ENCODE peak calls at places on chromosomes 4 and X, in seven cellular contexts. One of them, this sample, is unnamed.
A peak's percentile ranks its signal among the peaks of the same experiment; 100 is the strongest.

GRCh38 chr4:138181288-138181687 is 60.9 kb downstream of the SLC7A11 start:
- DNase-seq in HFFc6: no peak
- DNase-seq in fibroblast of lung: peak; percentile 82
- DNase-seq in ovary: peak; percentile 22
- DNase-seq in Calu3: no peak
- DNase-seq in H9: no peak
- DNase-seq in fibroblast of villous mesenchyme: peak; percentile 97
- DNase-seq in this sample: no peak

GRCh38 chr4:161920304-161921052 is 243.3 kb downstream of the FSTL5 start:
- DNase-seq in fibroblast of lung: no peak
- DNase-seq in ovary: no peak
- DNase-seq in fibroblast of villous mesenchyme: no peak
- DNase-seq in H9: no peak
- DNase-seq in HFFc6: no peak
- DNase-seq in Calu3: no peak
- DNase-seq in this sample: no peak

GRCh38 chrX:123217728-123218127 is 33.6 kb downstream of the GRIA3 start:
- DNase-seq in HFFc6: no peak
- DNase-seq in fibroblast of villous mesenchyme: no peak
- DNase-seq in H9: no peak
- DNase-seq in ovary: no peak
- DNase-seq in Calu3: no peak
- DNase-seq in fibroblast of lung: no peak
- DNase-seq in this sample: no peak

GRCh38 chr4:17324431-17324830 is 187.5 kb downstream of the QDPR start:
- DNase-seq in Calu3: peak; percentile 32
- DNase-seq in fibroblast of villous mesenchyme: peak; percentile 60
- DNase-seq in fibroblast of lung: peak; percentile 76
- DNase-seq in HFFc6: peak; percentile 59
- DNase-seq in H9: peak; percentile 40
- DNase-seq in ovary: peak; percentile 30
- DNase-seq in this sample: peak; percentile 33

GRCh38 chr4:185456131-185456530 is 15.4 kb downstream of the CCDC110 start:
- DNase-seq in Calu3: no peak
- DNase-seq in fibroblast of villous mesenchyme: no peak
- DNase-seq in fibroblast of lung: no peak
- DNase-seq in ovary: no peak
- DNase-seq in HFFc6: no peak
- DNase-seq in H9: no peak
- DNase-seq in this sample: no peak

GRCh38 chr4:53929955-53930798 is 134.2 kb downstream of the CHIC2 start:
- DNase-seq in Calu3: peak; percentile 62
- DNase-seq in fibroblast of lung: peak; percentile 89
- DNase-seq in fibroblast of villous mesenchyme: peak; percentile 88
- DNase-seq in HFFc6: peak; percentile 88
- DNase-seq in ovary: peak; percentile 70
- DNase-seq in H9: peak; percentile 80
- DNase-seq in this sample: peak; percentile 58

GRCh38 chr4:24889991-24890390 is 22.9 kb downstream of the CCDC149 start:
- DNase-seq in Calu3: no peak
- DNase-seq in fibroblast of villous mesenchyme: no peak
- DNase-seq in ovary: no peak
- DNase-seq in H9: no peak
- DNase-seq in HFFc6: peak; percentile 25
- DNase-seq in fibroblast of lung: no peak
- DNase-seq in this sample: no peak

GRCh38 chrX:28639502-28639901 is 52.3 kb downstream of the IL1RAPL1 start:
- DNase-seq in Calu3: no peak
- DNase-seq in fibroblast of villous mesenchyme: no peak
- DNase-seq in fibroblast of lung: no peak
- DNase-seq in HFFc6: no peak
- DNase-seq in H9: no peak
- DNase-seq in ovary: no peak
- DNase-seq in this sample: no peak

GRCh38 chrX:41958861-41959260 is 35.5 kb upstream of the CASK start:
- DNase-seq in Calu3: no peak
- DNase-seq in HFFc6: no peak
- DNase-seq in fibroblast of villous mesenchyme: no peak
- DNase-seq in ovary: no peak
- DNase-seq in H9: no peak
- DNase-seq in fibroblast of lung: no peak
- DNase-seq in this sample: no peak

GRCh38 chr4:153571006-153571545 is 104.9 kb downstream of the TMEM131L start:
- DNase-seq in fibroblast of lung: no peak
- DNase-seq in HFFc6: no peak
- DNase-seq in Calu3: no peak
- DNase-seq in fibroblast of villous mesenchyme: no peak
- DNase-seq in ovary: no peak
- DNase-seq in H9: no peak
- DNase-seq in this sample: no peak

GRCh38 chr4:73603854-73604584 is 16.2 kb downstream of the RASSF6 start:
- DNase-seq in HFFc6: no peak
- DNase-seq in fibroblast of villous mesenchyme: no peak
- DNase-seq in ovary: no peak
- DNase-seq in fibroblast of lung: no peak
- DNase-seq in H9: no peak
- DNase-seq in Calu3: no peak
- DNase-seq in this sample: no peak

GRCh38 chr4:71540749-71541269 is 202.0 kb downstream of the SLC4A4 start:
- DNase-seq in Calu3: no peak
- DNase-seq in ovary: no peak
- DNase-seq in HFFc6: no peak
- DNase-seq in fibroblast of villous mesenchyme: no peak
- DNase-seq in fibroblast of lung: no peak
- DNase-seq in H9: no peak
- DNase-seq in this sample: no peak

GRCh38 chrX:68234171-68234910 is 199.0 kb downstream of the OPHN1 start:
- DNase-seq in H9: peak; percentile 26
- DNase-seq in fibroblast of villous mesenchyme: no peak
- DNase-seq in ovary: no peak
- DNase-seq in fibroblast of lung: no peak
- DNase-seq in HFFc6: no peak
- DNase-seq in Calu3: no peak
- DNase-seq in this sample: no peak

DNA sequence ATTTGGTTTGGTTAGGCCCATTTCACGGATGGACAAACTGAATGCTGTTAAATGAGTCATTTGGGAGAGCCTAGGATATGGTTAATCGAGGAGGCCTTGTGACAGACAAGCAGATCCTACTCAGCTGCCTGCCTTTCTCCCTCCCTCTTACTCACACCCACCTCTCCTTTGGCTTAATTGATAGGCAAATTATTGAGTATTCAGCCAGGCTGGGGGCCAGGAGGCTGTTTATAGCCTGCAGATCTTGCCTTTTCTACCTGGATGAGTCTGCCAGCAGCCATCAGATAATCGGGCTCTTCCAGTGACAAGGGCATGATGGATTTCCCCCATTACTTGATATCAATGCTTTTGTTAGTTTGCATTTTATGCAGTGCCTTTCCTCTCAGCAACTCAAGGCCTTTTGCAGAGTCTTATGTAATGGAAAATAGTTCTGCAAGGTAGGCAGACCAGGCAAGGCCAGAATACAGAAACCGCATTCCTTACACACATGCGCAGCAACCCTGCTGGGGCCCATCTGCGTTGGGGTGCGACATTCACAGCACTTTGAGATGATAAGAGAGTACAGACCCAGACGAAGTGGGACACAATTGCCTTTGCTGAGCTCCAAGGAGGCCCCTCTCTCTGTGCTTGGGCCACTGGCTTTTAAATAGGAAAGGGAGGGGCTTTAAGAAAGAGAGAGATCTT is 96.2 kb upstream of the ATP6AP2 start:
- DNase-seq in HFFc6: no peak
- DNase-seq in H9: peak; percentile 58
- DNase-seq in Calu3: no peak
- DNase-seq in fibroblast of villous mesenchyme: no peak
- DNase-seq in fibroblast of lung: no peak
- DNase-seq in ovary: peak; percentile 36
- DNase-seq in this sample: no peak
- TF ChIP-seq CTCF in HFFc6: no peak
- TF ChIP-seq CTCF in H9: no peak
- TF ChIP-seq CTCF in Calu3: no peak
- TF ChIP-seq CTCF in fibroblast of villous mesenchyme: no peak
- TF ChIP-seq CTCF in fibroblast of lung: no peak
- TF ChIP-seq CTCF in ovary: no peak
- TF ChIP-seq CTCF in this sample: no peak

GRCh38 chrX:153495903-153496629 is 1.3 kb downstream of the BGN start:
- DNase-seq in fibroblast of villous mesenchyme: no peak
- DNase-seq in H9: no peak
- DNase-seq in ovary: no peak
- DNase-seq in Calu3: no peak
- DNase-seq in fibroblast of lung: no peak
- DNase-seq in HFFc6: no peak
- DNase-seq in this sample: no peak
- TF ChIP-seq CTCF in fibroblast of villous mesenchyme: no peak
- TF ChIP-seq CTCF in H9: no peak
- TF ChIP-seq CTCF in ovary: no peak
- TF ChIP-seq CTCF in Calu3: no peak
- TF ChIP-seq CTCF in fibroblast of lung: no peak
- TF ChIP-seq CTCF in HFFc6: peak; percentile 34
- TF ChIP-seq CTCF in this sample: no peak

DNA sequence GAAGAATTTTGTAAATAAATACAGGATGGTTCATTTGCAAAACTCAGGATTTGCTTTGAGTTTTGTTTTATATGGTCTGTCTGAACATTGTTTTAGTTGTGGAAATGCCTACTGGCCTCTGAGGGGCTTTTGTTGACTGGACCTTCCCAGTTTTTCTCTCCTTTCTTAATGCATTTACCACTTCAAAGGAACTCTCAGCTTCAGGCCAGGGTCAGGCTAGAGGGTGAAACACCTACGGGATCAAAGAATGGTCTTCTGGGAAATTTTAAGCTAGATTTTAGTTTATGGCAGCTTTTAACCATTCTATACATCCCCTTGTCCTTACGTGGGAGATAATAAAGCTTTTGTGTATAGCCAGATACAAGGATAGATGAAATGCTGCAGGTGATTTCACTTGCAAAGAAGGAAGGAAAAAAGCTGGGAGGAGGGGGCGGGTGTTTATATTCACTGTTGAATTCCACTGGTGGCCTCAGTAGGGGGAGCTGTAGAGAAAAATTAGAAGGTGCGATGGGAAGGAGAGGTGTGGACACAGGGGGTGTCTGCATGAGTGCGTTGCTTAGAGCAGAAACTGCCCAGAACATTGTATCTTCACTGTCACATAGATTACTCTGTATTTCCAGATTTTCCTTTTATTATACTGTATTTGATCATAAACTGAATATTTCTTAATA is 151.8 kb downstream of the TSPAN5 start:
- DNase-seq in HFFc6: no peak
- DNase-seq in fibroblast of lung: no peak
- DNase-seq in ovary: no peak
- DNase-seq in fibroblast of villous mesenchyme: no peak
- DNase-seq in H9: peak; percentile 55
- DNase-seq in Calu3: peak; percentile 11
- DNase-seq in this sample: no peak
- TF ChIP-seq CTCF in HFFc6: peak; percentile 51
- TF ChIP-seq CTCF in fibroblast of lung: peak; percentile 4
- TF ChIP-seq CTCF in ovary: no peak
- TF ChIP-seq CTCF in fibroblast of villous mesenchyme: peak; percentile 24
- TF ChIP-seq CTCF in H9: peak; percentile 78
- TF ChIP-seq CTCF in Calu3: no peak
- TF ChIP-seq CTCF in this sample: no peak

DNA sequence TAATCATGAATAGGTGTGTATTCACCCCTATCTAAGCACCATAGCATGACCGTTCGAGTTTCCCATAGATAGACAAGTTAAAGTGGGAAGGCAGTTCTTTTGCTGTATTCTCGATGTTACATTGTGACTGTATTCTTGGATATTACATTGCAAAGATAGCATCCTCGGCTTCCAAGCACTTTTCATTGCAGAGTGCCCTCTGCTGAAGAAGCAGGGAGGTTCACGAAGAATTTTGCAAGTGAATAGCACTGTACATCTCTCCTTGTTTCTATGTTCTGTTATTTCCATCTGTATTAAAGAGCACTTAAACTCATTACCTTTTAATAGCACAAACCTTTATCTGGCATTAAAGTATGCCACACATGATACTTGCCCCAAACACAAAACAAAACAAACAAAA is 426.7 kb upstream of the ARX start:
- DNase-seq in H9: no peak
- DNase-seq in fibroblast of lung: no peak
- DNase-seq in Calu3: no peak
- DNase-seq in fibroblast of villous mesenchyme: no peak
- DNase-seq in HFFc6: no peak
- DNase-seq in ovary: no peak
- DNase-seq in this sample: no peak
- TF ChIP-seq CTCF in H9: peak; percentile 43
- TF ChIP-seq CTCF in fibroblast of lung: no peak
- TF ChIP-seq CTCF in Calu3: no peak
- TF ChIP-seq CTCF in fibroblast of villous mesenchyme: no peak
- TF ChIP-seq CTCF in HFFc6: no peak
- TF ChIP-seq CTCF in ovary: no peak
- TF ChIP-seq CTCF in this sample: no peak

GRCh38 chrX:96126182-96126581 is 558.5 kb upstream of the DIAPH2 start:
- DNase-seq in fibroblast of lung: no peak
- DNase-seq in Calu3: no peak
- DNase-seq in H9: no peak
- DNase-seq in HFFc6: no peak
- DNase-seq in fibroblast of villous mesenchyme: no peak
- DNase-seq in ovary: no peak
- DNase-seq in this sample: no peak
- TF ChIP-seq CTCF in fibroblast of lung: peak; percentile 14
- TF ChIP-seq CTCF in Calu3: no peak
- TF ChIP-seq CTCF in H9: peak; percentile 52
- TF ChIP-seq CTCF in HFFc6: no peak
- TF ChIP-seq CTCF in fibroblast of villous mesenchyme: no peak
- TF ChIP-seq CTCF in ovary: no peak
- TF ChIP-seq CTCF in this sample: no peak

GRCh38 chrX:140123446-140123845 is 158.1 kb upstream of the CXorf66 start:
- DNase-seq in Calu3: peak; percentile 6
- DNase-seq in HFFc6: no peak
- DNase-seq in fibroblast of villous mesenchyme: no peak
- DNase-seq in ovary: no peak
- DNase-seq in H9: peak; percentile 52
- DNase-seq in fibroblast of lung: no peak
- DNase-seq in this sample: no peak
- TF ChIP-seq CTCF in Calu3: no peak
- TF ChIP-seq CTCF in HFFc6: no peak
- TF ChIP-seq CTCF in fibroblast of villous mesenchyme: no peak
- TF ChIP-seq CTCF in ovary: no peak
- TF ChIP-seq CTCF in H9: peak; percentile 81
- TF ChIP-seq CTCF in fibroblast of lung: no peak
- TF ChIP-seq CTCF in this sample: no peak

GRCh38 chrX:35726176-35726575 is 72.0 kb upstream of the MAGEB16 start:
- DNase-seq in fibroblast of lung: peak; percentile 34
- DNase-seq in HFFc6: peak; percentile 0
- DNase-seq in Calu3: peak; percentile 30
- DNase-seq in ovary: no peak
- DNase-seq in H9: no peak
- DNase-seq in fibroblast of villous mesenchyme: peak; percentile 1
- DNase-seq in this sample: no peak
- TF ChIP-seq CTCF in fibroblast of lung: peak; percentile 35
- TF ChIP-seq CTCF in HFFc6: peak; percentile 38
- TF ChIP-seq CTCF in Calu3: peak; percentile 18
- TF ChIP-seq CTCF in ovary: no peak
- TF ChIP-seq CTCF in H9: peak; percentile 49
- TF ChIP-seq CTCF in fibroblast of villous mesenchyme: no peak
- TF ChIP-seq CTCF in this sample: no peak